ENCODE peak calls at places on chromosomes 13 and 19, in five cellular contexts. One of them, this sample, is unnamed.
A peak's percentile ranks its signal among the peaks of the same experiment; 100 is the strongest.

GRCh38 chr13:81872581-81872980 is 1531.7 kb upstream of the SPRY2 start:
- DNase-seq in germinal center: no peak
- DNase-seq in activated naive CD8-positive, alpha-beta T cell treated with anti-CD3 and anti-CD28 coated beads for 36 hours: no peak
- DNase-seq in T-cell: no peak
- DNase-seq in Caki2: peak; percentile 6
- DNase-seq in this sample: no peak

GRCh38 chr19:12841094-12841493 is 2.8 kb downstream of the MAST1 start:
- DNase-seq in Caki2: no peak
- DNase-seq in activated naive CD8-positive, alpha-beta T cell treated with anti-CD3 and anti-CD28 coated beads for 36 hours: peak; percentile 26
- DNase-seq in germinal center: no peak
- DNase-seq in T-cell: no peak
- DNase-seq in this sample: no peak

GRCh38 chr19:45515081-45515624 is 7.9 kb downstream of the VASP start:
- DNase-seq in germinal center: peak; percentile 74
- DNase-seq in Caki2: no peak
- DNase-seq in activated naive CD8-positive, alpha-beta T cell treated with anti-CD3 and anti-CD28 coated beads for 36 hours: no peak
- DNase-seq in T-cell: peak; percentile 20
- DNase-seq in this sample: no peak

GRCh38 chr13:83536153-83536552 is 346.1 kb downstream of the SLITRK1 start:
- DNase-seq in germinal center: no peak
- DNase-seq in Caki2: no peak
- DNase-seq in activated naive CD8-positive, alpha-beta T cell treated with anti-CD3 and anti-CD28 coated beads for 36 hours: no peak
- DNase-seq in T-cell: no peak
- DNase-seq in this sample: no peak

GRCh38 chr13:48334534-48335127 is 31.1 kb downstream of the RB1 start:
- DNase-seq in activated naive CD8-positive, alpha-beta T cell treated with anti-CD3 and anti-CD28 coated beads for 36 hours: no peak
- DNase-seq in Caki2: peak; percentile 1
- DNase-seq in T-cell: no peak
- DNase-seq in germinal center: no peak
- DNase-seq in this sample: peak; percentile 52

GRCh38 chr13:40483601-40484000 is 182.8 kb downstream of the FOXO1 start:
- DNase-seq in germinal center: no peak
- DNase-seq in activated naive CD8-positive, alpha-beta T cell treated with anti-CD3 and anti-CD28 coated beads for 36 hours: no peak
- DNase-seq in Caki2: no peak
- DNase-seq in T-cell: no peak
- DNase-seq in this sample: no peak

GRCh38 chr19:48543121-48543710 is 8.8 kb upstream of the SULT2B1 start:
- DNase-seq in activated naive CD8-positive, alpha-beta T cell treated with anti-CD3 and anti-CD28 coated beads for 36 hours: no peak
- DNase-seq in Caki2: peak; percentile 73
- DNase-seq in T-cell: no peak
- DNase-seq in germinal center: no peak
- DNase-seq in this sample: no peak

GRCh38 chr19:55443045-55443823 is at the start of gene SHISA7:
- DNase-seq in T-cell: no peak
- DNase-seq in germinal center: no peak
- DNase-seq in activated naive CD8-positive, alpha-beta T cell treated with anti-CD3 and anti-CD28 coated beads for 36 hours: no peak
- DNase-seq in Caki2: no peak
- DNase-seq in this sample: no peak

GRCh38 chr19:2171349-2172145 is 7.8 kb downstream of the DOT1L start:
- DNase-seq in germinal center: peak; percentile 84
- DNase-seq in T-cell: peak; percentile 76
- DNase-seq in activated naive CD8-positive, alpha-beta T cell treated with anti-CD3 and anti-CD28 coated beads for 36 hours: peak; percentile 94
- DNase-seq in Caki2: no peak
- DNase-seq in this sample: peak; percentile 93

GRCh38 chr19:49056101-49056901 is 1.2 kb downstream of the CGB7 start:
- DNase-seq in activated naive CD8-positive, alpha-beta T cell treated with anti-CD3 and anti-CD28 coated beads for 36 hours: peak; percentile 66
- DNase-seq in Caki2: peak; percentile 75
- DNase-seq in germinal center: peak; percentile 80
- DNase-seq in T-cell: peak; percentile 29
- DNase-seq in this sample: peak; percentile 48

GRCh38 chr19:2194513-2195078 is 30.9 kb downstream of the DOT1L start:
- DNase-seq in activated naive CD8-positive, alpha-beta T cell treated with anti-CD3 and anti-CD28 coated beads for 36 hours: no peak
- DNase-seq in germinal center: no peak
- DNase-seq in Caki2: no peak
- DNase-seq in T-cell: no peak
- DNase-seq in this sample: no peak

GRCh38 chr19:11377756-11378155 is 3.3 kb downstream of the SWSAP1 start:
- DNase-seq in Caki2: no peak
- DNase-seq in T-cell: no peak
- DNase-seq in activated naive CD8-positive, alpha-beta T cell treated with anti-CD3 and anti-CD28 coated beads for 36 hours: no peak
- DNase-seq in germinal center: no peak
- DNase-seq in this sample: no peak

GRCh38 chr19:19234220-19234816 is 22.6 kb downstream of the NCAN start:
- DNase-seq in T-cell: no peak
- DNase-seq in Caki2: no peak
- DNase-seq in activated naive CD8-positive, alpha-beta T cell treated with anti-CD3 and anti-CD28 coated beads for 36 hours: no peak
- DNase-seq in germinal center: no peak
- DNase-seq in this sample: no peak

GRCh38 chr13:101673360-101674105 is 221.1 kb downstream of the ITGBL1 start:
- DNase-seq in germinal center: no peak
- DNase-seq in activated naive CD8-positive, alpha-beta T cell treated with anti-CD3 and anti-CD28 coated beads for 36 hours: no peak
- DNase-seq in Caki2: no peak
- DNase-seq in T-cell: no peak
- DNase-seq in this sample: no peak

GRCh38 chr13:89925107-89925506 is 1422.4 kb upstream of the MIR17HG start:
- DNase-seq in T-cell: no peak
- DNase-seq in Caki2: peak; percentile 25
- DNase-seq in activated naive CD8-positive, alpha-beta T cell treated with anti-CD3 and anti-CD28 coated beads for 36 hours: no peak
- DNase-seq in germinal center: no peak
- DNase-seq in this sample: no peak

GRCh38 chr13:98978280-98978679 is 416 bp upstream of the DOCK9 start:
- DNase-seq in Caki2: no peak
- DNase-seq in germinal center: no peak
- DNase-seq in T-cell: no peak
- DNase-seq in activated naive CD8-positive, alpha-beta T cell treated with anti-CD3 and anti-CD28 coated beads for 36 hours: no peak
- DNase-seq in this sample: no peak

GRCh38 chr19:54805665-54806515 is 2.5 kb downstream of the KIR2DL4 start:
- DNase-seq in germinal center: no peak
- DNase-seq in Caki2: no peak
- DNase-seq in T-cell: no peak
- DNase-seq in activated naive CD8-positive, alpha-beta T cell treated with anti-CD3 and anti-CD28 coated beads for 36 hours: no peak
- DNase-seq in this sample: no peak

GRCh38 chr13:41058229-41059070 is 2.9 kb upstream of the WBP4 start:
- DNase-seq in activated naive CD8-positive, alpha-beta T cell treated with anti-CD3 and anti-CD28 coated beads for 36 hours: no peak
- DNase-seq in T-cell: no peak
- DNase-seq in germinal center: no peak
- DNase-seq in Caki2: no peak
- DNase-seq in this sample: no peak

GRCh38 chr13:49527123-49527522 is 31.4 kb downstream of the PHF11 start:
- DNase-seq in activated naive CD8-positive, alpha-beta T cell treated with anti-CD3 and anti-CD28 coated beads for 36 hours: no peak
- DNase-seq in germinal center: no peak
- DNase-seq in T-cell: no peak
- DNase-seq in Caki2: no peak
- DNase-seq in this sample: no peak

GRCh38 chr19:28065026-28065425 is 1147.9 kb downstream of the UQCRFS1 start:
- DNase-seq in Caki2: no peak
- DNase-seq in germinal center: no peak
- DNase-seq in T-cell: no peak
- DNase-seq in activated naive CD8-positive, alpha-beta T cell treated with anti-CD3 and anti-CD28 coated beads for 36 hours: no peak
- DNase-seq in this sample: no peak

GRCh38 chr13:23506821-23507210 is 63.4 kb upstream of the TNFRSF19 start:
- DNase-seq in T-cell: no peak
- DNase-seq in Caki2: peak; percentile 64
- DNase-seq in germinal center: no peak
- DNase-seq in activated naive CD8-positive, alpha-beta T cell treated with anti-CD3 and anti-CD28 coated beads for 36 hours: no peak
- DNase-seq in this sample: no peak

GRCh38 chr19:51326216-51327065 is 15.0 kb downstream of the IGLON5 start:
- DNase-seq in T-cell: no peak
- DNase-seq in Caki2: no peak
- DNase-seq in germinal center: no peak
- DNase-seq in activated naive CD8-positive, alpha-beta T cell treated with anti-CD3 and anti-CD28 coated beads for 36 hours: no peak
- DNase-seq in this sample: no peak

GRCh38 chr19:47210689-47211316 is 20.2 kb downstream of the BBC3 start:
- DNase-seq in germinal center: peak; percentile 77
- DNase-seq in activated naive CD8-positive, alpha-beta T cell treated with anti-CD3 and anti-CD28 coated beads for 36 hours: peak; percentile 71
- DNase-seq in T-cell: peak; percentile 71
- DNase-seq in Caki2: peak; percentile 78
- DNase-seq in this sample: peak; percentile 79

GRCh38 chr13:50889317-50889716 is 20.3 kb upstream of the RNASEH2B start:
- DNase-seq in Caki2: no peak
- DNase-seq in activated naive CD8-positive, alpha-beta T cell treated with anti-CD3 and anti-CD28 coated beads for 36 hours: no peak
- DNase-seq in germinal center: no peak
- DNase-seq in T-cell: no peak
- DNase-seq in this sample: no peak

GRCh38 chr19:50184196-50184595 is 19.2 kb upstream of the MYH14 start:
- DNase-seq in Caki2: no peak
- DNase-seq in activated naive CD8-positive, alpha-beta T cell treated with anti-CD3 and anti-CD28 coated beads for 36 hours: no peak
- DNase-seq in T-cell: no peak
- DNase-seq in germinal center: no peak
- DNase-seq in this sample: no peak

GRCh38 chr19:56133858-56134654 is 7.0 kb upstream of the ZNF444 start:
- DNase-seq in Caki2: no peak
- DNase-seq in germinal center: peak; percentile 65
- DNase-seq in activated naive CD8-positive, alpha-beta T cell treated with anti-CD3 and anti-CD28 coated beads for 36 hours: no peak
- DNase-seq in T-cell: no peak
- DNase-seq in this sample: no peak

GRCh38 chr13:97911311-97912138 is 42.0 kb upstream of the IPO5 start:
- DNase-seq in T-cell: no peak
- DNase-seq in Caki2: peak; percentile 12
- DNase-seq in germinal center: peak; percentile 31
- DNase-seq in activated naive CD8-positive, alpha-beta T cell treated with anti-CD3 and anti-CD28 coated beads for 36 hours: peak; percentile 2
- DNase-seq in this sample: no peak

GRCh38 chr19:14542721-14543328 is 13.4 kb downstream of the TECR start:
- DNase-seq in germinal center: no peak
- DNase-seq in T-cell: no peak
- DNase-seq in Caki2: no peak
- DNase-seq in activated naive CD8-positive, alpha-beta T cell treated with anti-CD3 and anti-CD28 coated beads for 36 hours: no peak
- DNase-seq in this sample: no peak

GRCh38 chr19:14519860-14520407 is 1.7 kb upstream of the DNAJB1 start:
- DNase-seq in activated naive CD8-positive, alpha-beta T cell treated with anti-CD3 and anti-CD28 coated beads for 36 hours: no peak
- DNase-seq in Caki2: peak; percentile 89
- DNase-seq in T-cell: no peak
- DNase-seq in germinal center: no peak
- DNase-seq in this sample: no peak

GRCh38 chr13:27917121-27917947 is 2.5 kb upstream of the PDX1 start:
- DNase-seq in T-cell: no peak
- DNase-seq in Caki2: no peak
- DNase-seq in activated naive CD8-positive, alpha-beta T cell treated with anti-CD3 and anti-CD28 coated beads for 36 hours: peak; percentile 28
- DNase-seq in germinal center: no peak
- DNase-seq in this sample: no peak

GRCh38 chr13:113834496-113835200 is 29.2 kb downstream of the GAS6 start:
- DNase-seq in germinal center: no peak
- DNase-seq in T-cell: no peak
- DNase-seq in activated naive CD8-positive, alpha-beta T cell treated with anti-CD3 and anti-CD28 coated beads for 36 hours: no peak
- DNase-seq in Caki2: no peak
- DNase-seq in this sample: no peak

GRCh38 chr13:22770891-22771290 is 409.9 kb upstream of the SGCG start:
- DNase-seq in T-cell: no peak
- DNase-seq in germinal center: no peak
- DNase-seq in Caki2: no peak
- DNase-seq in activated naive CD8-positive, alpha-beta T cell treated with anti-CD3 and anti-CD28 coated beads for 36 hours: no peak
- DNase-seq in this sample: no peak

GRCh38 chr19:5751709-5752108 is 31.3 kb downstream of the CATSPERD start:
- DNase-seq in activated naive CD8-positive, alpha-beta T cell treated with anti-CD3 and anti-CD28 coated beads for 36 hours: no peak
- DNase-seq in Caki2: no peak
- DNase-seq in T-cell: no peak
- DNase-seq in germinal center: no peak
- DNase-seq in this sample: no peak

GRCh38 chr19:42143341-42144234 is 11.3 kb upstream of the POU2F2 start:
- DNase-seq in activated naive CD8-positive, alpha-beta T cell treated with anti-CD3 and anti-CD28 coated beads for 36 hours: no peak
- DNase-seq in Caki2: peak; percentile 38
- DNase-seq in germinal center: no peak
- DNase-seq in T-cell: no peak
- DNase-seq in this sample: no peak

GRCh38 chr13:98478134-98479129 is 98.5 kb downstream of the STK24 start:
- DNase-seq in T-cell: no peak
- DNase-seq in germinal center: no peak
- DNase-seq in Caki2: peak; percentile 7
- DNase-seq in activated naive CD8-positive, alpha-beta T cell treated with anti-CD3 and anti-CD28 coated beads for 36 hours: peak; percentile 26
- DNase-seq in this sample: peak; percentile 52

GRCh38 chr19:47253467-47253881 is 2.9 kb upstream of the CCDC9 start:
- DNase-seq in T-cell: no peak
- DNase-seq in activated naive CD8-positive, alpha-beta T cell treated with anti-CD3 and anti-CD28 coated beads for 36 hours: no peak
- DNase-seq in germinal center: no peak
- DNase-seq in Caki2: peak; percentile 63
- DNase-seq in this sample: no peak

GRCh38 chr13:76890036-76890435 is 3.8 kb upstream of the KCTD12 start:
- DNase-seq in T-cell: no peak
- DNase-seq in activated naive CD8-positive, alpha-beta T cell treated with anti-CD3 and anti-CD28 coated beads for 36 hours: no peak
- DNase-seq in germinal center: no peak
- DNase-seq in Caki2: no peak
- DNase-seq in this sample: no peak

GRCh38 chr19:29485293-29485692 is 40.5 kb upstream of the VSTM2B start:
- DNase-seq in T-cell: no peak
- DNase-seq in activated naive CD8-positive, alpha-beta T cell treated with anti-CD3 and anti-CD28 coated beads for 36 hours: no peak
- DNase-seq in germinal center: no peak
- DNase-seq in Caki2: no peak
- DNase-seq in this sample: no peak

This sample was measured in CD4-positive, alpha-beta memory T cell.